ENCODE peak calls at places on chromosomes 11 and 22, in five cellular contexts. E, O, W, V and I are unnamed samples.

GRCh38 chr22:28887725-28888459 is 4.5 kb downstream of the ZNRF3 start:
- DNase-seq in E (no peak), O (no peak), W (no peak), V (no peak), I (no peak)

GRCh38 chr11:4041731-4042391 is 52.7 kb upstream of the RRM1 start:
- DNase-seq in E (no peak), O (no peak), W (no peak), V (no peak), I (no peak)

GRCh38 chr22:39661842-39662676 is 91.5 kb downstream of the CACNA1I start:
- DNase-seq in E (no peak), O (no peak), W (peak; percentile 60), V (peak; percentile 25), I (peak; percentile 62)

GRCh38 chr11:8209208-8209807 is 40.5 kb upstream of the RIC3 start:
- DNase-seq in E (no peak), O (no peak), W (no peak), V (no peak), I (no peak)

GRCh38 chr11:47004595-47005033 is 68.1 kb downstream of the CSTPP1 start:
- DNase-seq in E (peak; percentile 66), O (no peak), W (peak; percentile 43), V (peak; percentile 61), I (peak; percentile 42)

GRCh38 chr11:70546179-70546940 is 148.0 kb downstream of the CTTN start:
- DNase-seq in E (no peak), O (no peak), W (no peak), V (no peak), I (no peak)

GRCh38 chr22:46078241-46079092 is 71.9 kb upstream of the PPARA start:
- DNase-seq in E (peak; percentile 62), O (no peak), W (no peak), V (peak; percentile 91), I (peak; percentile 19)

GRCh38 chr11:1263036-1263435 is 40.2 kb downstream of the MUC5B start:
- DNase-seq in E (no peak), O (no peak), W (no peak), V (no peak), I (no peak)

GRCh38 chr22:50186181-50186731 is 543 bp downstream of the TRABD start:
- DNase-seq in E (no peak), O (no peak), W (no peak), V (no peak), I (no peak)

GRCh38 chr22:40694409-40694808 is 15.1 kb downstream of the MCHR1 start:
- DNase-seq in E (no peak), O (no peak), W (no peak), V (no peak), I (no peak)

GRCh38 chr11:23192256-23192655 is 332.0 kb upstream of the CCDC179 start:
- DNase-seq in E (no peak), O (no peak), W (no peak), V (no peak), I (no peak)

DNA sequence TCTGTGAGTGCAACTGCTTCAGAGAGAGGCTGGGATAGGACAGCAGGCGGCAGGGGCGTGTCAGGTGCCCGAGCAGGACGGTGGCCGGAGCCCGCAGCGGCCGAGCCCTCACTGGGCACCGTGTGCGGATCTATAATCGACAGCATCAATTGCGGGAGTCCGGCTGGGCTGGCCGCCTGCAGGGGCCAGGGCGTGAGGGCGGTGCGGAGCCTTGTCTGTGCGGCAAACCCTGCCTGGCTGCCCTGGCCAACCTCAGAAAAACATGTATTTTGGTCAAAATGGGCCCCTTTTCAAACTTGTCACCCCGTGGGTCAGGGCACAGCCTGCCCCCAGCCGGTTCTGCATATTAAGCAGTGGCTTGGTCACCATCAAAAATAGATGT is 91.3 kb upstream of the KCNQ1OT1 start:
- DNase-seq in E (no peak), O (no peak), W (no peak), V (no peak), I (no peak)
- H3K4me3 ChIP-seq in E (no peak overlapping the region), O (no peak overlapping the region), W (no peak overlapping the region), V (no peak overlapping the region), I (no peak overlapping the region)

DNA sequence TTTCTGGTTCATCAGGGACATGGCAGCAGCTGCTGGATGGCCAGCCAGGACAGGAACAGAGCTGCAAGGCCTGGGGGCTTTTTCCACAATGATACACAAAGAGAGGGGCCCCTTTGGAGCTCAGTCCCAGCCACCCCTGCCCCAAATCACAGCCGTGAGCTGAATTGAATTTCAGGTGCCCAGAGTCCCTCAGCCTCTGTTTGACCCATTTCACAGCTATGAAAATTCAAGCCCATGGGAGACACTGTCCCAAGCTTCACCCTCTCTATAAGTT is 24.5 kb downstream of the IGLL5 start:
- DNase-seq in E (no peak), O (no peak), W (no peak), V (no peak), I (no peak)
- H3K4me1 ChIP-seq in E (no peaks in the 10 kb centered on the region), O (no peaks in the 10 kb centered on the region), W (no peaks in the 10 kb centered on the region), V (no peaks in the 10 kb centered on the region), I (no peaks in the 10 kb centered on the region)

DNA sequence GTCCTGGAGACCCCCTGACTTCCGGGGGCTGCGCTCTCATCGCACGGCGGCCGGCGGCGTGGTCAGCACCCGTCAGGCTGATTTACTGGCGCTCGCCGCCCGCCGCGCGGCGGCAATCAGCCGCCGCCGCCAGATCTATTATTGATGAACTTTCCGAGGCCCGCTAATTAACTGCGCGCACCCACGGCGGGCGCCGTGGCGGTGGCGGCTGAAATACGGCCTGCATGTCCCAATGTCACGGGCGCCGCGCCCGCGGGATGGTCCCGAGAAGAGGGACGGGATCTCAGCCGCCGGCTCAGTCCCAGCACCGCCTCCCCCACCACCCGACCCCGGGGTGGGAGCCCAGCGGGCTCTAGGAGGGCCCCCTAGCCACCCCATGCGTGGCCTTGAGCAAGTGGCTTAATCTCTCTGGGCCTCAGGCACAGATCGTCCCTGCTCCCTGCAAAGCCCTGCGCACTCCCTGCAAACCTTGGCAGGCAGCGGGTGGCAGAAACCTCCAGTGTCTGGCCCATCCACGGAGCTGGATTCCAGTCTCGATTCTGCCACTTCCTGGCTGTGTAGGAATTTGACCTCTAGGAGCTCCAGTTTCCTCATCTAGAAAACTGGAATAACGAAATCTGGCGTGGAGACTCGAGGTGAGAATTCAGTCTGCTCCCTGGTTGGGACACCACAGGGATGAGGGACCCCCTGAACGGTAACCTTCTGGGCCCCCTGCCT is 187.1 kb downstream of the MN1 start:
- DNase-seq in E (no peak), O (no peak), W (no peak), V (no peak), I (no peak)
- H3K4me3 ChIP-seq in E (no peak overlapping the region), O (no peak overlapping the region), W (no peak overlapping the region), V (no peak overlapping the region), I (no peak overlapping the region)

GRCh38 chr11:102451693-102452460 is 688 bp downstream of the TMEM123 start:
- DNase-seq in E (peak; percentile 58), O (peak; percentile 22), W (peak; percentile 53), V (peak; percentile 58), I (peak; percentile 87)

GRCh38 chr11:102453921-102454320 is 1.4 kb upstream of the TMEM123 start:
- DNase-seq in E (no peak), O (no peak), W (no peak), V (no peak), I (no peak)

GRCh38 chr11:102451041-102451692 is 1.4 kb downstream of the TMEM123 start:
- DNase-seq in E (no peak), O (no peak), W (no peak), V (no peak), I (no peak)

GRCh38 chr11:102453286-102453797 is 777 bp upstream of the TMEM123 start:
- DNase-seq in E (no peak), O (no peak), W (no peak), V (peak; percentile 49), I (no peak)

DNA sequence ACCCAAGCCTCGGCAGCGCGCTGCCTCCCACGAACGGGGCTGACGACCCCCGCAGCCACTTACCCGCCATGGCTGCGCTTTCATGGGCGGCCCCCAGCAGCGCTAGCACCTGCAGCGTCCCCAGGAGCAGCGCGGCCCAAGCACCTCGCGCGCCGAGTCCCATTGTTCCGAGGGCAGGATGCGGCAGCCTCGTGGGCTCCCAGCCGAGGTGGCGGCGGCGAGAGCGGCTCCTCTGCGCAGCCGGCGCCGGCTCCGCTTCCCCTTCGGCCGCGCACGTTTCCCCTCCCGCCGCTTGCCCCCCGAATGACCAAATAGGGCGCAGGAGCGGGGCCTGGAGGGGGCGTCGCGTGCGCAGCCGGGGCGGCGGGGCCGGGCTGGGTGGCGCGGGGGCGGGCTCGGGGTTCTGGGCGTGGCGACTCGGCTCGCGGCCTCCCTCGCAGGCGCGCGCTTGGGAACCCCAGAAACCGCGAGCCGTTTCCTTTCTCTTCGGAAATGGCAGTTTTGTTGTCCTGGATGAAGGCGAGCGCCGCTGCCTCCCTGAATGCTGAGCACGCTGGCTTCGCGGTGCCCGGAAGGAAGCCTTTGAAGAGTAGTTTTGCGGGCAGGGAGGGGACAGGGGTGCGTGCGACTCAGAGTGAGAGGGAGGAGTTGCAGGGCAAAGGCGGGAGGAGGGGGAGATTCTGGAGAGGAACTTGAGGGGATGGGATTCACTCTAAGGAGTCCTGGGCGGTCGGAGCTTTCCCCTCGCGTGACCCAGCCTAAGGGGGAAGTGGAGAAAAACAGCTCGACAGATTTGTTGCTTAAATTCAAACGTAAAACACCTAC is at the start of gene TMEM123:
- DNase-seq in E (peak; percentile 81), O (peak; percentile 48), W (peak; percentile 81), V (peak; percentile 67), I (peak; percentile 92)
- H3K4me1 ChIP-seq in E (peaks cover 3% of the 10 kb centered on the region), O (peaks cover 76% of the 10 kb centered on the region), W (peaks cover 68% of the 10 kb centered on the region), V (peaks cover 40% of the 10 kb centered on the region), I (peaks cover 54% of the 10 kb centered on the region)

DNA sequence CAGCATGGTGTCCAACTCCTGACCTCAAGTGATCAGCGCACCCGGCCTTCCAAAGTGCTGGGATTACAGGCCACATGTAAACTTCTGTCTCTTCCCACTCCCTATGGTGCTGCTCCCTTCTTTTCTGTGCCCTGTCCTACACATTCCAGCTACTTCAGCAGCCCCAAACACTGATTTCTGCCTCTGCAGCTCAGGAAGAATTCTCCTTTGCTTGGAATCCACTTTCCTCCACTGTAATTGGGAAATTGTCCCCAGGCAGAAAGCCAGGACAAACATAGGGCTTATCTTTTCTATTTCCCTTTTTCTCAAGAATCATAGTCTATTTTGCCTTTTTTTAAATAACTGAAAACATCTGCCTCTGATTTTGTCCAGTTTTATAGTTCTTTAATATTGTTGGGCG is 21.3 kb upstream of the DRG1 start:
- DNase-seq in E (no peak), O (no peak), W (no peak), V (no peak), I (no peak)
- H3K4me3 ChIP-seq in E (no peak overlapping the region), O (no peak overlapping the region), W (no peak overlapping the region), V (no peak overlapping the region), I (no peak overlapping the region)

GRCh38 chr11:67483498-67483798 is 622 bp downstream of the AIP start:
- DNase-seq in E (no peak), O (no peak), W (no peak), V (no peak), I (no peak)
- H3K4me1 ChIP-seq in E (peaks cover 12% of the 10 kb centered on the region), O (peaks cover 11% of the 10 kb centered on the region), W (peaks cover 17% of the 10 kb centered on the region), V (peaks cover 12% of the 10 kb centered on the region), I (peaks cover 4% of the 10 kb centered on the region)

GRCh38 chr11:9615031-9615451 is 41.6 kb downstream of the WEE1 start:
- DNase-seq in E (no peak), O (no peak), W (no peak), V (no peak), I (no peak)
- H3K4me3 ChIP-seq in E (no peak overlapping the region), O (peak overlapping the region; percentile 42), W (peak overlapping the region; percentile 75), V (no peak overlapping the region), I (peak overlapping the region; percentile 43)